ENCODE peak calls at places on chromosomes 1 and 21, in eight cellular contexts. S is globus pallidus; K is retina; U is activated naive CD8-positive, alpha-beta T cell treated with anti-CD3 and anti-CD28 coated beads, Interleukin-2, amount 50 U/mL, for 16 hours; P is mucosa of gallbladder; M is adrenal gland; I is CD4-positive, alpha-beta T cell; C is right atrium auricular region. B is an unnamed sample.

GRCh38 chr1:19429611-19430010 is 55.7 kb downstream of the CAPZB start:
- DNase-seq in S (no peak), K (peak), U (no peak), P (no peak), M (no peak), I (no peak), C (no peak), B (no peak)

GRCh38 chr1:239816090-239816812 is 275.4 kb upstream of the FMN2 start:
- DNase-seq in S (no peak), K (peak), U (no peak), P (peak), M (peak), I (no peak), C (no peak), B (peak)

GRCh38 chr1:27912429-27912828 is 22.4 kb upstream of the SMPDL3B start:
- DNase-seq in S (no peak), K (no peak), U (no peak), P (no peak), M (no peak), I (no peak), C (no peak), B (no peak)

GRCh38 chr1:21904725-21905520 is 32.2 kb downstream of the HSPG2 start:
- DNase-seq in S (no peak), K (no peak), U (no peak), P (peak), M (peak), I (no peak), C (peak), B (peak)

GRCh38 chr21:44086636-44087425 is 20.4 kb upstream of the PWP2 start:
- DNase-seq in S (no peak), K (no peak), U (no peak), P (peak), M (peak), I (no peak), C (peak), B (peak)

GRCh38 chr21:25961042-25961441 is 209.5 kb downstream of the APP start:
- DNase-seq in S (no peak), K (no peak), U (no peak), P (no peak), M (no peak), I (no peak), C (no peak), B (no peak)

GRCh38 chr1:180863158-180863775 is 49.4 kb upstream of the KIAA1614 start:
- DNase-seq in S (peak), K (peak), U (no peak), P (peak), M (no peak), I (no peak), C (no peak), B (no peak)

GRCh38 chr1:151510957-151511635 is at the start of gene CGN:
- DNase-seq in S (peak), K (peak), U (peak), P (peak), M (peak), I (peak), C (peak), B (peak)

GRCh38 chr1:167594827-167595226 is 35.2 kb upstream of the RCSD1 start:
- DNase-seq in S (no peak), K (no peak), U (no peak), P (no peak), M (no peak), I (no peak), C (no peak), B (no peak)

GRCh38 chr1:24724345-24725208 is 20.7 kb upstream of the CLIC4 start:
- DNase-seq in S (no peak), K (peak), U (no peak), P (peak), M (no peak), I (no peak), C (no peak), B (no peak)

GRCh38 chr1:153333902-153334301 is 14.7 kb downstream of the PGLYRP4 start:
- DNase-seq in S (no peak), K (no peak), U (no peak), P (no peak), M (no peak), I (no peak), C (no peak), B (no peak)

GRCh38 chr21:38956791-38957571 is 151.3 kb downstream of the ETS2 start:
- DNase-seq in S (no peak), K (no peak), U (no peak), P (no peak), M (peak), I (no peak), C (no peak), B (no peak)